ENCODE peak calls at places on chromosomes 2 and 18, in ten cellular contexts. One of them, this sample, is unnamed. For H3K27me3, the result is how much of the 10 kb centered on the place peaks cover.

GRCh38 chr18:47175283-47175894 is 775 bp downstream of the IER3IP1 start:
- DNase-seq in heart right ventricle: no peak
- DNase-seq in CD8-positive, alpha-beta T cell: no peak
- DNase-seq in GM23338: peak
- DNase-seq in hepatocyte: no peak
- DNase-seq in AG04450: no peak
- DNase-seq in NT2/D1: no peak
- DNase-seq in stomach: no peak
- DNase-seq in upper lobe of right lung: no peak
- DNase-seq in WERI-Rb-1: peak
- DNase-seq in this sample: no peak

GRCh38 chr18:73991570-73991969 is 156.1 kb downstream of the FBXO15 start:
- DNase-seq in heart right ventricle: no peak
- DNase-seq in CD8-positive, alpha-beta T cell: no peak
- DNase-seq in GM23338: no peak
- DNase-seq in hepatocyte: no peak
- DNase-seq in AG04450: no peak
- DNase-seq in NT2/D1: no peak
- DNase-seq in stomach: no peak
- DNase-seq in upper lobe of right lung: no peak
- DNase-seq in WERI-Rb-1: no peak
- DNase-seq in this sample: no peak

GRCh38 chr18:22682720-22683119 is 250.4 kb upstream of the RBBP8 start:
- DNase-seq in heart right ventricle: no peak
- DNase-seq in CD8-positive, alpha-beta T cell: no peak
- DNase-seq in GM23338: no peak
- DNase-seq in hepatocyte: no peak
- DNase-seq in AG04450: no peak
- DNase-seq in NT2/D1: no peak
- DNase-seq in stomach: no peak
- DNase-seq in upper lobe of right lung: no peak
- DNase-seq in WERI-Rb-1: no peak
- DNase-seq in this sample: no peak

GRCh38 chr2:47008381-47009280 is 93.0 kb upstream of the MCFD2 start:
- DNase-seq in heart right ventricle: peak
- DNase-seq in CD8-positive, alpha-beta T cell: no peak
- DNase-seq in GM23338: peak
- DNase-seq in hepatocyte: peak
- DNase-seq in AG04450: peak
- DNase-seq in NT2/D1: peak
- DNase-seq in stomach: no peak
- DNase-seq in upper lobe of right lung: no peak
- DNase-seq in WERI-Rb-1: peak
- DNase-seq in this sample: no peak

GRCh38 chr2:204842731-204843490 is 297.6 kb downstream of the PARD3B start:
- DNase-seq in heart right ventricle: peak
- DNase-seq in CD8-positive, alpha-beta T cell: no peak
- DNase-seq in GM23338: no peak
- DNase-seq in hepatocyte: peak
- DNase-seq in AG04450: peak
- DNase-seq in NT2/D1: no peak
- DNase-seq in stomach: no peak
- DNase-seq in upper lobe of right lung: no peak
- DNase-seq in WERI-Rb-1: no peak
- DNase-seq in this sample: peak

GRCh38 chr18:55485666-55486065 is 102.3 kb downstream of the TCF4 start:
- DNase-seq in heart right ventricle: no peak
- DNase-seq in CD8-positive, alpha-beta T cell: no peak
- DNase-seq in GM23338: no peak
- DNase-seq in hepatocyte: no peak
- DNase-seq in AG04450: no peak
- DNase-seq in NT2/D1: no peak
- DNase-seq in stomach: no peak
- DNase-seq in upper lobe of right lung: no peak
- DNase-seq in WERI-Rb-1: no peak
- DNase-seq in this sample: no peak

GRCh38 chr18:48375150-48375790 is 33.9 kb downstream of the ZBTB7C start:
- DNase-seq in heart right ventricle: no peak
- DNase-seq in CD8-positive, alpha-beta T cell: no peak
- DNase-seq in GM23338: no peak
- DNase-seq in hepatocyte: no peak
- DNase-seq in AG04450: no peak
- DNase-seq in NT2/D1: no peak
- DNase-seq in stomach: no peak
- DNase-seq in upper lobe of right lung: no peak
- DNase-seq in WERI-Rb-1: no peak
- DNase-seq in this sample: no peak

GRCh38 chr2:70188460-70188859 is 2.4 kb downstream of the C2orf42 start:
- DNase-seq in heart right ventricle: no peak
- DNase-seq in CD8-positive, alpha-beta T cell: no peak
- DNase-seq in GM23338: no peak
- DNase-seq in hepatocyte: peak
- DNase-seq in AG04450: no peak
- DNase-seq in NT2/D1: no peak
- DNase-seq in stomach: no peak
- DNase-seq in upper lobe of right lung: no peak
- DNase-seq in WERI-Rb-1: no peak
- DNase-seq in this sample: no peak

GRCh38 chr18:76621782-76622495 is 126.9 kb upstream of the ZNF516 start:
- DNase-seq in heart right ventricle: no peak
- DNase-seq in CD8-positive, alpha-beta T cell: no peak
- DNase-seq in GM23338: no peak
- DNase-seq in hepatocyte: peak
- DNase-seq in AG04450: no peak
- DNase-seq in NT2/D1: no peak
- DNase-seq in stomach: no peak
- DNase-seq in upper lobe of right lung: no peak
- DNase-seq in WERI-Rb-1: no peak
- DNase-seq in this sample: no peak

GRCh38 chr2:858646-859045 is 92.0 kb upstream of the SNTG2 start:
- DNase-seq in heart right ventricle: no peak
- DNase-seq in CD8-positive, alpha-beta T cell: no peak
- DNase-seq in GM23338: no peak
- DNase-seq in hepatocyte: no peak
- DNase-seq in AG04450: no peak
- DNase-seq in NT2/D1: no peak
- DNase-seq in stomach: no peak
- DNase-seq in upper lobe of right lung: no peak
- DNase-seq in WERI-Rb-1: no peak
- DNase-seq in this sample: no peak
- H3K27me3 ChIP-seq in heart right ventricle: under half
- H3K27me3 ChIP-seq in CD8-positive, alpha-beta T cell: under half
- H3K27me3 ChIP-seq in GM23338: under half
- H3K27me3 ChIP-seq in hepatocyte: under half
- H3K27me3 ChIP-seq in AG04450: under half
- H3K27me3 ChIP-seq in NT2/D1: under half
- H3K27me3 ChIP-seq in stomach: under half
- H3K27me3 ChIP-seq in upper lobe of right lung: under half
- H3K27me3 ChIP-seq in WERI-Rb-1: under half
- H3K27me3 ChIP-seq in this sample: under half

GRCh38 chr2:66441651-66442365 is 6.9 kb downstream of the MEIS1 start:
- DNase-seq in heart right ventricle: no peak
- DNase-seq in CD8-positive, alpha-beta T cell: no peak
- DNase-seq in GM23338: peak
- DNase-seq in hepatocyte: no peak
- DNase-seq in AG04450: no peak
- DNase-seq in NT2/D1: no peak
- DNase-seq in stomach: no peak
- DNase-seq in upper lobe of right lung: no peak
- DNase-seq in WERI-Rb-1: no peak
- DNase-seq in this sample: no peak

GRCh38 chr2:66438498-66439290 is 3.8 kb downstream of the MEIS1 start:
- DNase-seq in heart right ventricle: no peak
- DNase-seq in CD8-positive, alpha-beta T cell: no peak
- DNase-seq in GM23338: no peak
- DNase-seq in hepatocyte: no peak
- DNase-seq in AG04450: no peak
- DNase-seq in NT2/D1: no peak
- DNase-seq in stomach: no peak
- DNase-seq in upper lobe of right lung: no peak
- DNase-seq in WERI-Rb-1: no peak
- DNase-seq in this sample: no peak

GRCh38 chr2:66439291-66440010 is 4.5 kb downstream of the MEIS1 start:
- DNase-seq in heart right ventricle: no peak
- DNase-seq in CD8-positive, alpha-beta T cell: no peak
- DNase-seq in GM23338: peak
- DNase-seq in hepatocyte: no peak
- DNase-seq in AG04450: no peak
- DNase-seq in NT2/D1: no peak
- DNase-seq in stomach: no peak
- DNase-seq in upper lobe of right lung: no peak
- DNase-seq in WERI-Rb-1: no peak
- DNase-seq in this sample: no peak

GRCh38 chr2:66440692-66441091 is 5.8 kb downstream of the MEIS1 start:
- DNase-seq in heart right ventricle: no peak
- DNase-seq in CD8-positive, alpha-beta T cell: no peak
- DNase-seq in GM23338: peak
- DNase-seq in hepatocyte: peak
- DNase-seq in AG04450: no peak
- DNase-seq in NT2/D1: no peak
- DNase-seq in stomach: no peak
- DNase-seq in upper lobe of right lung: no peak
- DNase-seq in WERI-Rb-1: no peak
- DNase-seq in this sample: no peak

DNA sequence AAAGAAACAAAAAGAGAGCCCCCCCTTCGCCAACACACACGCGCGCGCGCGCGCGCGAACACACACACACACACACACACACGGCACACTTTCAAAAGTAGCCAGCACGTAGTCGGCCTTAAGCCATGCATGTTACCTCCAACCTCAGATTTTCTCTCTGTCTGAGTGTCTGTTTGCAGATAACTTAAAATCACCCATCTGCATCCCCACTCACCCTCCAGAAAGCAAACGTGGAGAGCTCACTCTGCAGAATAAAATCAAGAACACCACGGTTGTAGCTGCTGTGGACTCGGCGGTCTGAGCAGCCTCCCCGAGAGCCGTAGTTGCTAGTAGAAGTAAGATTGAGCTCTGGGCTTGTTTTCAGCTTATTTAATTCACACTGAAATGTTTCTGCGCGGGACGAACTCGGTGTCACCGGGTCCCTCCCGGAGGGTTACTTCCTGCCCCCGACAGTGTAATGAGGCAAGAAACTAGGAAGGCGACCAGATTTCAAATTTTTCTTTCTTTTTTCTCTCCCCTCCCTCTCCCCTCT is 5.2 kb downstream of the MEIS1 start:
- DNase-seq in heart right ventricle: no peak
- DNase-seq in CD8-positive, alpha-beta T cell: no peak
- DNase-seq in GM23338: peak
- DNase-seq in hepatocyte: peak
- DNase-seq in AG04450: no peak
- DNase-seq in NT2/D1: no peak
- DNase-seq in stomach: no peak
- DNase-seq in upper lobe of right lung: no peak
- DNase-seq in WERI-Rb-1: no peak
- DNase-seq in this sample: no peak
- H3K4me3 ChIP-seq in heart right ventricle: peak
- H3K4me3 ChIP-seq in CD8-positive, alpha-beta T cell: no peak
- H3K4me3 ChIP-seq in GM23338: peak
- H3K4me3 ChIP-seq in hepatocyte: peak
- H3K4me3 ChIP-seq in AG04450: peak
- H3K4me3 ChIP-seq in NT2/D1: no peak
- H3K4me3 ChIP-seq in stomach: peak
- H3K4me3 ChIP-seq in upper lobe of right lung: peak
- H3K4me3 ChIP-seq in WERI-Rb-1: no peak
- H3K4me3 ChIP-seq in this sample: peak

DNA sequence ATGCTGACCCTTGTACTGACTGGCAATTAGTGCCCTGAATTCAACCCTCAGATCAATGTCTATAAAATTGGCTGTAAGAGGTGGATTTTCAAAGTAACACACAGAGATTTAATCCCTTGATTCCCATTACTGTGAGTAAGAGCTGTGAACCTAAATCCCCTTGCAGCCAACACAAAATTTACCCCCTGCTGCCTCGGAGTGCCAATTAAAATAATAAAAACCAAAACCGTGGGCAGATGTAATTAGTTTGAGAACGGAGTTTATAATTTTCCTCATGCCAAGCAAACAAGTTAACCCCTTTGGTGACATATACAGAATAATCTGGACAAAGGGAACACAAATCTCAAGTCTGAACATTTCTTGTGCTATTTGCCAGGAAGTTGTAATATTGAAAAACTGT is 55.8 kb upstream of the REV1 start:
- DNase-seq in heart right ventricle: no peak
- DNase-seq in CD8-positive, alpha-beta T cell: no peak
- DNase-seq in GM23338: no peak
- DNase-seq in hepatocyte: no peak
- DNase-seq in AG04450: no peak
- DNase-seq in NT2/D1: no peak
- DNase-seq in stomach: no peak
- DNase-seq in upper lobe of right lung: no peak
- DNase-seq in WERI-Rb-1: no peak
- DNase-seq in this sample: no peak
- H3K27me3 ChIP-seq in heart right ventricle: under half
- H3K27me3 ChIP-seq in CD8-positive, alpha-beta T cell: under half
- H3K27me3 ChIP-seq in GM23338: under half
- H3K27me3 ChIP-seq in hepatocyte: under half
- H3K27me3 ChIP-seq in AG04450: under half
- H3K27me3 ChIP-seq in NT2/D1: under half
- H3K27me3 ChIP-seq in stomach: under half
- H3K27me3 ChIP-seq in upper lobe of right lung: under half
- H3K27me3 ChIP-seq in WERI-Rb-1: under half
- H3K27me3 ChIP-seq in this sample: under half

GRCh38 chr2:237198144-237198900 is 112.6 kb downstream of the COPS8 start:
- DNase-seq in heart right ventricle: no peak
- DNase-seq in CD8-positive, alpha-beta T cell: no peak
- DNase-seq in GM23338: peak
- DNase-seq in hepatocyte: no peak
- DNase-seq in AG04450: no peak
- DNase-seq in NT2/D1: no peak
- DNase-seq in stomach: no peak
- DNase-seq in upper lobe of right lung: no peak
- DNase-seq in WERI-Rb-1: no peak
- DNase-seq in this sample: no peak
- H3K4me3 ChIP-seq in heart right ventricle: no peak
- H3K4me3 ChIP-seq in CD8-positive, alpha-beta T cell: no peak
- H3K4me3 ChIP-seq in GM23338: peak
- H3K4me3 ChIP-seq in hepatocyte: no peak
- H3K4me3 ChIP-seq in AG04450: no peak
- H3K4me3 ChIP-seq in NT2/D1: no peak
- H3K4me3 ChIP-seq in stomach: no peak
- H3K4me3 ChIP-seq in upper lobe of right lung: no peak
- H3K4me3 ChIP-seq in WERI-Rb-1: no peak
- H3K4me3 ChIP-seq in this sample: no peak

This sample was measured in RWPE2.